ENCODE peak calls at places on chromosomes 16 and 17, in four cellular contexts. One of them, this sample, is unnamed.

GRCh38 chr16:2846511-2847310 is 11.3 kb downstream of the PRSS22 start:
- DNase-seq in Panc1: peak; percentile 79
- DNase-seq in brain microvascular endothelial cell: no peak
- DNase-seq in CD8-positive, alpha-beta T cell: no peak
- DNase-seq in this sample: no peak

GRCh38 chr17:70621593-70621992 is 452.3 kb downstream of the KCNJ2 start:
- DNase-seq in Panc1: no peak
- DNase-seq in brain microvascular endothelial cell: no peak
- DNase-seq in CD8-positive, alpha-beta T cell: no peak
- DNase-seq in this sample: no peak

GRCh38 chr17:56602292-56603130 is 9.0 kb downstream of the NOG start:
- DNase-seq in Panc1: no peak
- DNase-seq in brain microvascular endothelial cell: no peak
- DNase-seq in CD8-positive, alpha-beta T cell: no peak
- DNase-seq in this sample: no peak

GRCh38 chr17:15482476-15482875 is 15.1 kb upstream of the CDRT4 start:
- DNase-seq in Panc1: no peak
- DNase-seq in brain microvascular endothelial cell: no peak
- DNase-seq in CD8-positive, alpha-beta T cell: no peak
- DNase-seq in this sample: no peak

GRCh38 chr16:10744370-10745030 is 858 bp downstream of the NUBP1 start:
- DNase-seq in Panc1: no peak
- DNase-seq in brain microvascular endothelial cell: no peak
- DNase-seq in CD8-positive, alpha-beta T cell: no peak
- DNase-seq in this sample: peak; percentile 2

GRCh38 chr17:45388604-45389325 is 43.9 kb downstream of the ARHGAP27 start:
- DNase-seq in Panc1: no peak
- DNase-seq in brain microvascular endothelial cell: peak; percentile 19
- DNase-seq in CD8-positive, alpha-beta T cell: no peak
- DNase-seq in this sample: no peak

GRCh38 chr16:80940069-80940856 is 66.4 kb downstream of the CMC2 start:
- DNase-seq in Panc1: no peak
- DNase-seq in brain microvascular endothelial cell: no peak
- DNase-seq in CD8-positive, alpha-beta T cell: no peak
- DNase-seq in this sample: no peak

GRCh38 chr17:81863833-81864768 is 3.8 kb upstream of the P4HB start:
- DNase-seq in Panc1: no peak
- DNase-seq in brain microvascular endothelial cell: no peak
- DNase-seq in CD8-positive, alpha-beta T cell: no peak
- DNase-seq in this sample: no peak

GRCh38 chr17:1532836-1533602 is 16.6 kb upstream of the INPP5K start:
- DNase-seq in Panc1: no peak
- DNase-seq in brain microvascular endothelial cell: no peak
- DNase-seq in CD8-positive, alpha-beta T cell: peak; percentile 24
- DNase-seq in this sample: no peak

GRCh38 chr16:49352923-49353322 is 20.7 kb upstream of the C16orf78 start:
- DNase-seq in Panc1: no peak
- DNase-seq in brain microvascular endothelial cell: no peak
- DNase-seq in CD8-positive, alpha-beta T cell: no peak
- DNase-seq in this sample: no peak

GRCh38 chr16:14576532-14576931 is 53.5 kb downstream of the PARN start:
- DNase-seq in Panc1: no peak
- DNase-seq in brain microvascular endothelial cell: no peak
- DNase-seq in CD8-positive, alpha-beta T cell: no peak
- DNase-seq in this sample: no peak

GRCh38 chr17:58381124-58381838 is 29.3 kb upstream of the SUPT4H1 start:
- DNase-seq in Panc1: no peak
- DNase-seq in brain microvascular endothelial cell: no peak
- DNase-seq in CD8-positive, alpha-beta T cell: no peak
- DNase-seq in this sample: no peak

GRCh38 chr17:46883871-46884270 is 32.5 kb downstream of the WNT9B start:
- DNase-seq in Panc1: no peak
- DNase-seq in brain microvascular endothelial cell: no peak
- DNase-seq in CD8-positive, alpha-beta T cell: no peak
- DNase-seq in this sample: no peak

GRCh38 chr17:67629963-67630320 is 87.8 kb upstream of the NOL11 start:
- DNase-seq in Panc1: no peak
- DNase-seq in brain microvascular endothelial cell: peak; percentile 43
- DNase-seq in CD8-positive, alpha-beta T cell: no peak
- DNase-seq in this sample: no peak

GRCh38 chr17:83117594-83117993 is 38.2 kb downstream of the METRNL start:
- DNase-seq in Panc1: no peak
- DNase-seq in brain microvascular endothelial cell: no peak
- DNase-seq in CD8-positive, alpha-beta T cell: no peak
- DNase-seq in this sample: no peak

GRCh38 chr16:28837672-28838557 is 8.2 kb downstream of the TUFM start:
- DNase-seq in Panc1: no peak
- DNase-seq in brain microvascular endothelial cell: no peak
- DNase-seq in CD8-positive, alpha-beta T cell: no peak
- DNase-seq in this sample: no peak

GRCh38 chr17:42329025-42329976 is 41.0 kb downstream of the STAT5A start:
- DNase-seq in Panc1: no peak
- DNase-seq in brain microvascular endothelial cell: peak; percentile 25
- DNase-seq in CD8-positive, alpha-beta T cell: no peak
- DNase-seq in this sample: peak; percentile 67

GRCh38 chr17:45579529-45580495 is 89.3 kb upstream of the PLEKHM1 start:
- DNase-seq in Panc1: no peak
- DNase-seq in brain microvascular endothelial cell: no peak
- DNase-seq in CD8-positive, alpha-beta T cell: no peak
- DNase-seq in this sample: no peak

GRCh38 chr17:42493324-42493723 is 34.6 kb downstream of the ATP6V0A1 start:
- DNase-seq in Panc1: no peak
- DNase-seq in brain microvascular endothelial cell: no peak
- DNase-seq in CD8-positive, alpha-beta T cell: no peak
- DNase-seq in this sample: no peak

GRCh38 chr17:35577826-35578194 is 561 bp downstream of the PEX12 start:
- DNase-seq in Panc1: no peak
- DNase-seq in brain microvascular endothelial cell: peak; percentile 11
- DNase-seq in CD8-positive, alpha-beta T cell: no peak
- DNase-seq in this sample: no peak

GRCh38 chr17:7857724-7858486 is at the start of gene CYB5D1:
- DNase-seq in Panc1: peak; percentile 98
- DNase-seq in brain microvascular endothelial cell: peak; percentile 94
- DNase-seq in CD8-positive, alpha-beta T cell: peak; percentile 74
- DNase-seq in this sample: no peak

GRCh38 chr17:48611681-48612455 is 1.1 kb upstream of the HOXB7 start:
- DNase-seq in Panc1: no peak
- DNase-seq in brain microvascular endothelial cell: no peak
- DNase-seq in CD8-positive, alpha-beta T cell: no peak
- DNase-seq in this sample: no peak

GRCh38 chr17:66343531-66344078 is 41.2 kb downstream of the PRKCA start:
- DNase-seq in Panc1: no peak
- DNase-seq in brain microvascular endothelial cell: peak; percentile 29
- DNase-seq in CD8-positive, alpha-beta T cell: no peak
- DNase-seq in this sample: no peak

GRCh38 chr16:54647731-54648221 is 282.9 kb upstream of the IRX5 start:
- DNase-seq in Panc1: no peak
- DNase-seq in brain microvascular endothelial cell: no peak
- DNase-seq in CD8-positive, alpha-beta T cell: no peak
- DNase-seq in this sample: no peak

GRCh38 chr16:31876955-31877828 is 3.6 kb downstream of the ZNF267 start:
- DNase-seq in Panc1: peak; percentile 58
- DNase-seq in brain microvascular endothelial cell: peak; percentile 86
- DNase-seq in CD8-positive, alpha-beta T cell: no peak
- DNase-seq in this sample: no peak

GRCh38 chr17:36947922-36948716 is 635 bp upstream of the AATF start:
- DNase-seq in Panc1: no peak
- DNase-seq in brain microvascular endothelial cell: peak; percentile 18
- DNase-seq in CD8-positive, alpha-beta T cell: no peak
- DNase-seq in this sample: no peak

GRCh38 chr17:8702996-8703395 is 41.6 kb downstream of the CCDC42 start:
- DNase-seq in Panc1: no peak
- DNase-seq in brain microvascular endothelial cell: no peak
- DNase-seq in CD8-positive, alpha-beta T cell: no peak
- DNase-seq in this sample: no peak

GRCh38 chr16:54936979-54937672 is 6.5 kb downstream of the IRX5 start:
- DNase-seq in Panc1: no peak
- DNase-seq in brain microvascular endothelial cell: no peak
- DNase-seq in CD8-positive, alpha-beta T cell: no peak
- DNase-seq in this sample: no peak

GRCh38 chr17:38658741-38659345 is 15.9 kb downstream of the EPOP start:
- DNase-seq in Panc1: no peak
- DNase-seq in brain microvascular endothelial cell: no peak
- DNase-seq in CD8-positive, alpha-beta T cell: no peak
- DNase-seq in this sample: no peak

GRCh38 chr16:75550211-75550662 is 5.8 kb downstream of the TMEM231 start:
- DNase-seq in Panc1: no peak
- DNase-seq in brain microvascular endothelial cell: peak; percentile 63
- DNase-seq in CD8-positive, alpha-beta T cell: no peak
- DNase-seq in this sample: no peak

GRCh38 chr16:1451702-1452392 is 7.5 kb upstream of the CCDC154 start:
- DNase-seq in Panc1: no peak
- DNase-seq in brain microvascular endothelial cell: no peak
- DNase-seq in CD8-positive, alpha-beta T cell: no peak
- DNase-seq in this sample: no peak

GRCh38 chr17:64778367-64779290 is 116.5 kb upstream of the SMURF2 start:
- DNase-seq in Panc1: no peak
- DNase-seq in brain microvascular endothelial cell: no peak
- DNase-seq in CD8-positive, alpha-beta T cell: no peak
- DNase-seq in this sample: no peak

GRCh38 chr17:80970044-80970761 is 21.4 kb upstream of the CHMP6 start:
- DNase-seq in Panc1: peak; percentile 5
- DNase-seq in brain microvascular endothelial cell: no peak
- DNase-seq in CD8-positive, alpha-beta T cell: no peak
- DNase-seq in this sample: no peak

GRCh38 chr17:74760404-74761105 is 12.1 kb downstream of the NHERF1 start:
- DNase-seq in Panc1: no peak
- DNase-seq in brain microvascular endothelial cell: no peak
- DNase-seq in CD8-positive, alpha-beta T cell: no peak
- DNase-seq in this sample: no peak

GRCh38 chr17:3506054-3506453 is 30.3 kb downstream of the ASPA start:
- DNase-seq in Panc1: no peak
- DNase-seq in brain microvascular endothelial cell: no peak
- DNase-seq in CD8-positive, alpha-beta T cell: no peak
- DNase-seq in this sample: no peak

GRCh38 chr17:31068291-31068690 is 26.5 kb upstream of the NF1 start:
- DNase-seq in Panc1: no peak
- DNase-seq in brain microvascular endothelial cell: peak; percentile 52
- DNase-seq in CD8-positive, alpha-beta T cell: no peak
- DNase-seq in this sample: peak; percentile 55

GRCh38 chr16:51402785-51403184 is 251.7 kb upstream of the SALL1 start:
- DNase-seq in Panc1: no peak
- DNase-seq in brain microvascular endothelial cell: no peak
- DNase-seq in CD8-positive, alpha-beta T cell: no peak
- DNase-seq in this sample: no peak

GRCh38 chr17:38604479-38605229 is 1.1 kb downstream of the SRCIN1 start:
- DNase-seq in Panc1: no peak
- DNase-seq in brain microvascular endothelial cell: no peak
- DNase-seq in CD8-positive, alpha-beta T cell: no peak
- DNase-seq in this sample: no peak

DNA sequence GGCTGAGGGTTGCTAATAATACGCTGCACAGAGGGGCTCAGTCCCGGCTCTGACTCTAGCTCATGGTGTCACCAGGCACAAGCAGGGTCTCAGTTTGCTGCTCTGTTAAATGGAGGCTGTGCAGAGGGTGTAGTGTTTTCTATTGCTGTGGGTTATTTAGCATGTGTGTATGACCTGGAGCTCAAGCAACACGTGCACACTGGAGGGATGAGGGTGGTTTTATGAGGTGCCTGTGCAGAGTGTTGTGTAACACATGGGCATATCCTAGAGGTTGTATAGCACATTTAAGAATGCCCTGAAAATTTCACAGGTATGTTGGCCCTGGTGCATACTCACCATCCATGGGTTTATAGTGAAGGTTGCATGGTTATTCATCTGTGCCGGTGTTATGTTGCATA is 13.3 kb downstream of the THRA start:
- DNase-seq in Panc1: no peak
- DNase-seq in brain microvascular endothelial cell: no peak
- DNase-seq in CD8-positive, alpha-beta T cell: no peak
- DNase-seq in this sample: no peak
- H3K27ac ChIP-seq in Panc1: no peak overlapping the region
- H3K27ac ChIP-seq in brain microvascular endothelial cell: no peak overlapping the region
- H3K27ac ChIP-seq in CD8-positive, alpha-beta T cell: no peak overlapping the region
- H3K27ac ChIP-seq in this sample: no peak overlapping the region

GRCh38 chr17:78133971-78134898 is 3.7 kb downstream of the TMC8 start:
- DNase-seq in Panc1: no peak
- DNase-seq in brain microvascular endothelial cell: no peak
- DNase-seq in CD8-positive, alpha-beta T cell: peak; percentile 66
- DNase-seq in this sample: peak; percentile 70
- H3K4me3 ChIP-seq in Panc1: no peak overlapping the region
- H3K4me3 ChIP-seq in brain microvascular endothelial cell: no peak overlapping the region
- H3K4me3 ChIP-seq in CD8-positive, alpha-beta T cell: peak overlapping the region; percentile 95
- H3K4me3 ChIP-seq in this sample: no peak overlapping the region

GRCh38 chr16:27328937-27329336 is 15.2 kb downstream of the IL4R start:
- DNase-seq in Panc1: no peak
- DNase-seq in brain microvascular endothelial cell: no peak
- DNase-seq in CD8-positive, alpha-beta T cell: no peak
- DNase-seq in this sample: no peak

GRCh38 chr16:27325736-27326135 is 12.0 kb downstream of the IL4R start:
- DNase-seq in Panc1: no peak
- DNase-seq in brain microvascular endothelial cell: no peak
- DNase-seq in CD8-positive, alpha-beta T cell: no peak
- DNase-seq in this sample: no peak

GRCh38 chr16:27327586-27327915 is 13.8 kb downstream of the IL4R start:
- DNase-seq in Panc1: no peak
- DNase-seq in brain microvascular endothelial cell: no peak
- DNase-seq in CD8-positive, alpha-beta T cell: no peak
- DNase-seq in this sample: no peak

GRCh38 chr16:27326251-27326650 is 12.5 kb downstream of the IL4R start:
- DNase-seq in Panc1: no peak
- DNase-seq in brain microvascular endothelial cell: no peak
- DNase-seq in CD8-positive, alpha-beta T cell: no peak
- DNase-seq in this sample: no peak

GRCh38 chr16:27326738-27327585 is 13.2 kb downstream of the IL4R start:
- DNase-seq in Panc1: no peak
- DNase-seq in brain microvascular endothelial cell: peak; percentile 93
- DNase-seq in CD8-positive, alpha-beta T cell: no peak
- DNase-seq in this sample: peak; percentile 68
- H3K27ac ChIP-seq in Panc1: no peak overlapping the region
- H3K27ac ChIP-seq in brain microvascular endothelial cell: peak overlapping the region; percentile 99
- H3K27ac ChIP-seq in CD8-positive, alpha-beta T cell: no peak overlapping the region
- H3K27ac ChIP-seq in this sample: peak overlapping the region; percentile 74

GRCh38 chr16:84366208-84366607 is 2.1 kb upstream of the ATP2C2 start:
- DNase-seq in Panc1: no peak
- DNase-seq in brain microvascular endothelial cell: no peak
- DNase-seq in CD8-positive, alpha-beta T cell: no peak
- DNase-seq in this sample: no peak

GRCh38 chr16:84369105-84369504 is 767 bp downstream of the ATP2C2 start:
- DNase-seq in Panc1: no peak
- DNase-seq in brain microvascular endothelial cell: no peak
- DNase-seq in CD8-positive, alpha-beta T cell: no peak
- DNase-seq in this sample: no peak

GRCh38 chr16:84367750-84368320 is 503 bp upstream of the ATP2C2 start:
- DNase-seq in Panc1: no peak
- DNase-seq in brain microvascular endothelial cell: no peak
- DNase-seq in CD8-positive, alpha-beta T cell: no peak
- DNase-seq in this sample: no peak

GRCh38 chr16:84368327-84368996 is at the start of gene ATP2C2:
- DNase-seq in Panc1: no peak
- DNase-seq in brain microvascular endothelial cell: no peak
- DNase-seq in CD8-positive, alpha-beta T cell: no peak
- DNase-seq in this sample: no peak

GRCh38 chr16:84367297-84367680 is 1.0 kb upstream of the ATP2C2 start:
- DNase-seq in Panc1: no peak
- DNase-seq in brain microvascular endothelial cell: no peak
- DNase-seq in CD8-positive, alpha-beta T cell: no peak
- DNase-seq in this sample: no peak
- H3K4me3 ChIP-seq in Panc1: no peak overlapping the region
- H3K4me3 ChIP-seq in brain microvascular endothelial cell: no peak overlapping the region
- H3K4me3 ChIP-seq in CD8-positive, alpha-beta T cell: no peak overlapping the region
- H3K4me3 ChIP-seq in this sample: no peak overlapping the region

This sample was measured in iPS DF 6.9.